ENCODE peak calls at places on chromosomes 13 and 19, in four cellular contexts. I is SK-N-SH, J is AG04450, A is pancreas. K is an unnamed sample. For H3K9me3, the result is how much of the 10 kb centered on the place peaks cover.

GRCh38 chr19:33373701-33374405 is at the start of gene CEBPG:
- DNase-seq in I (peak), J (no peak), A (peak), K (peak)

GRCh38 chr19:11196406-11197287 is 698 bp downstream of the KANK2 start:
- DNase-seq in I (peak), J (no peak), A (peak), K (peak)

GRCh38 chr19:33771308-33772101 is 25.2 kb upstream of the KCTD15 start:
- DNase-seq in I (peak), J (peak), A (peak), K (peak)

GRCh38 chr19:2424686-2425621 is 2.4 kb downstream of the TIMM13 start:
- DNase-seq in I (peak), J (peak), A (peak), K (peak)

GRCh38 chr19:6091771-6092291 is 18.5 kb downstream of the RFX2 start:
- DNase-seq in I (no peak), J (no peak), A (no peak), K (no peak)

GRCh38 chr13:91141619-91142061 is 205.8 kb upstream of the MIR17HG start:
- DNase-seq in I (no peak), J (no peak), A (no peak), K (no peak)

GRCh38 chr13:27774169-27774568 is 18.1 kb upstream of the GSX1 start:
- DNase-seq in I (no peak), J (no peak), A (no peak), K (no peak)

GRCh38 chr13:92838786-92839185 is 387.8 kb upstream of the GPC6 start:
- DNase-seq in I (no peak), J (peak), A (no peak), K (no peak)

GRCh38 chr19:51572908-51573307 is 1.8 kb downstream of the ZNF175 start:
- DNase-seq in I (no peak), J (peak), A (no peak), K (no peak)

GRCh38 chr19:50415661-50416033 is 3.1 kb upstream of the SPIB start:
- DNase-seq in I (no peak), J (no peak), A (no peak), K (no peak)

GRCh38 chr19:19597809-19598306 is 20.6 kb downstream of the PBX4 start:
- DNase-seq in I (no peak), J (no peak), A (no peak), K (no peak)

GRCh38 chr13:97142452-97142851 is 79.7 kb upstream of the MBNL2 start:
- DNase-seq in I (no peak), J (no peak), A (peak), K (no peak)

GRCh38 chr19:3507371-3508120 is 1.4 kb downstream of the FZR1 start:
- DNase-seq in I (peak), J (no peak), A (no peak), K (no peak)

GRCh38 chr13:90396266-90396665 is 951.2 kb upstream of the MIR17HG start:
- DNase-seq in I (no peak), J (no peak), A (no peak), K (no peak)

GRCh38 chr19:35885909-35886308 is 14.4 kb downstream of the NFKBID start:
- DNase-seq in I (no peak), J (no peak), A (no peak), K (no peak)

GRCh38 chr13:36395280-36395679 is 37.0 kb upstream of the CCNA1 start:
- DNase-seq in I (peak), J (peak), A (no peak), K (no peak)

GRCh38 chr13:107834717-107835116 is 380.6 kb downstream of the LIG4 start:
- DNase-seq in I (no peak), J (no peak), A (no peak), K (no peak)

GRCh38 chr13:35389535-35389934 is 87.0 kb downstream of the MAB21L1 start:
- DNase-seq in I (peak), J (no peak), A (no peak), K (no peak)

GRCh38 chr19:41998246-41999020 is 4.4 kb upstream of the ATP1A3 start:
- DNase-seq in I (peak), J (no peak), A (peak), K (peak)

GRCh38 chr13:97843201-97843600 is 110.3 kb upstream of the IPO5 start:
- DNase-seq in I (no peak), J (no peak), A (no peak), K (no peak)

GRCh38 chr13:40878823-40879222 is 89.4 kb downstream of the SLC25A15 start:
- DNase-seq in I (no peak), J (no peak), A (no peak), K (no peak)

GRCh38 chr19:14526423-14526822 is 3.0 kb upstream of the TECR start:
- DNase-seq in I (no peak), J (no peak), A (no peak), K (no peak)

GRCh38 chr19:14528419-14529253 is 758 bp upstream of the TECR start:
- DNase-seq in I (no peak), J (no peak), A (no peak), K (no peak)

GRCh38 chr19:14530505-14530904 is 1.1 kb downstream of the TECR start:
- DNase-seq in I (no peak), J (no peak), A (no peak), K (no peak)

GRCh38 chr19:14530005-14530348 is 583 bp downstream of the TECR start:
- DNase-seq in I (no peak), J (no peak), A (no peak), K (peak)

GRCh38 chr19:14529254-14530004 is at the start of gene TECR:
- DNase-seq in I (peak), J (peak), A (peak), K (peak)
- TF ChIP-seq CTCF in I (no peak), J (no peak), A (no peak), K (no peak)

GRCh38 chr19:45385392-45386221 is 15.2 kb upstream of the ERCC2 start:
- DNase-seq in I (peak), J (no peak), A (no peak), K (no peak)
- H3K4me3 ChIP-seq in I (no peak), J (peak), A (no peak), K (no peak)

GRCh38 chr19:58002384-58003152 is at the start of gene ZNF606:
- DNase-seq in I (peak), J (peak), A (peak), K (peak)
- H3K9me3 ChIP-seq in I (under half), J (half or more), A (under half), K (under half)

DNA sequence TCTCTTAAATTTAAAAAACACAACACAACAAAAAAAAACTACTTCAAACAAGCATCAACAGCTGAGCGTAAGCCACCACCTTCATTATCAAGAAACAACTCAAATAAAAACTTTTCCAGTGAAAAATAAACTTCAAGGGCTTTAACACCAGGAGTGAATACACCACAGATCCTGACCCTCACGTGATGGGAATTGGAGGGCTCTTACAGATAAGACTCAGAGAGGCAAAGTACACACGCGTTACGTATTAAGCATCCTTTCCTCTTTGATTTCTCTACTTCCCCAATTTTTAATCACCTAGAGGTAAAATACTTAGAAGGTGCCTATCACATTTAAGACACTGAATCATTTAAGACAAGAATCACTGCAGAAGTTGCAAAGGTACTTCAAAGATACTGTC is 588 bp upstream of the STARD13 start:
- DNase-seq in I (no peak), J (no peak), A (no peak), K (no peak)
- TF ChIP-seq CTCF in I (no peak), J (no peak), A (no peak), K (no peak)

DNA sequence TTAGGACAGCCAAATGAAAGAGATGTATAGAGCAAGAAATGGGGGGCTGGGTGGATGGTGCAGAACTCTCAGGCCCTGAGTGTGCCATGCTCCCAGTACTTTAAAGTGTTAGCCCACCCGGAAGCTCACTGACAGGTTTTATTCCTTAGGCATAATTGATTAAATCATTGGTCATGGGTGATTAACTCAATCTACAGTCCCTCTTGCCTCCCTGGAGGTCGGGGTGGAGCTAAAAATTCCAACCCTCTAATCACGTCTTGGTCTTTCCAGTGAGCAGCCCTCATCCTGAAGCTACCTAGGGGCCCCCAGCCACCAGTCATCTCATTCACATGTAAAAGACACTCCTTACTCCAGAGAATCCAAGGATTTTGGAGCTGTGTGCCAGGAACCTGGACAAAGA is 9.8 kb upstream of the LEUTX start:
- DNase-seq in I (no peak), J (no peak), A (no peak), K (no peak)
- H3K4me3 ChIP-seq in I (no peak), J (no peak), A (no peak), K (no peak)

GRCh38 chr19:53172892-53173291 is 14.0 kb upstream of the ZNF347 start:
- DNase-seq in I (no peak), J (no peak), A (no peak), K (no peak)
- H3K9me3 ChIP-seq in I (under half), J (under half), A (under half), K (under half)

GRCh38 chr13:52070929-52071523 is 46.5 kb downstream of the UTP14C start:
- DNase-seq in I (peak), J (no peak), A (no peak), K (no peak)
- TF ChIP-seq CTCF in I (peak), J (no peak), A (no peak), K (peak)

DNA sequence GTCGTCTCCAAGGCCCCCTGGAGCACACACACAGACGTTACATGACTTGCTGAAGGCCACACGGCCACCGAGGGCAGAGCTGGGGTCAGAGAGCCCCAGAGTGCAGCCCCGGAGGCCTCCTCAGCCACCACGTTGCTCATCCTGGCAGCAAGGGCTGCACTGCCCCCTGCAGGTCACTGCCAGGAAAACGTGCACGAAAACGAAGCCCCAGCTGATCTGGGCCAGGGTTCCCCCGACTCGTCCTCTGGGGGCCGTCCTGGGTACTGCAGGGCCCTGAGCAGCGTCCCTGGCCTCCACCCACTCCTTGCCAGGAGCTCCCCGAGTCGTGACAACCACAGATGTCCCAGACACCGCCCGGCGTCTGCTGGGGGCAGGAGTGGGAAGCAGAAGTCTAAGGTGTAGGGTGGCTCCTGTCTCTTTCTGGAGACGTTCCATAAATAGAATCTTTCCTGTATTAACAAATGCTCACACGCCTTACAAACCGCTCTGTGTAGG is 3.4 kb downstream of the TPGS1 start:
- DNase-seq in I (peak), J (peak), A (peak), K (peak)
- H3K4me3 ChIP-seq in I (no peak), J (no peak), A (no peak), K (no peak)

GRCh38 chr19:23522431-23522830 is 127.2 kb upstream of the ZNF91 start:
- DNase-seq in I (no peak), J (no peak), A (no peak), K (no peak)
- H3K9me3 ChIP-seq in I (under half), J (under half), A (under half), K (under half)

GRCh38 chr19:40740747-40741146 is 9.5 kb downstream of the ACTMAP start:
- DNase-seq in I (no peak), J (no peak), A (no peak), K (no peak)

GRCh38 chr19:40739871-40740703 is 10.2 kb downstream of the ACTMAP start:
- DNase-seq in I (no peak), J (no peak), A (no peak), K (no peak)

GRCh38 chr19:40742477-40742876 is 7.8 kb downstream of the ACTMAP start:
- DNase-seq in I (no peak), J (no peak), A (peak), K (no peak)

GRCh38 chr19:40743926-40744325 is 6.4 kb downstream of the ACTMAP start:
- DNase-seq in I (no peak), J (no peak), A (no peak), K (no peak)

GRCh38 chr19:40741527-40742390 is 8.5 kb downstream of the ACTMAP start:
- DNase-seq in I (no peak), J (no peak), A (no peak), K (no peak)
- TF ChIP-seq CTCF in I (no peak), J (no peak), A (no peak), K (no peak)